ENCODE peak calls at places on chromosomes 12 and 14, in five cellular contexts. X is stimulated activated CD8-positive, alpha-beta memory T cell treated with anti-CD3 and anti-CD28 coated beads, Interleukin-4, amount 100 ng/mL, for 1 hour; F is SK-MEL-5; O is effector CD4-positive, alpha-beta T cell; N is stimulated activated effector memory CD8-positive, alpha-beta T cell treated with anti-CD3 and anti-CD28 coated beads, Interleukin-12 subunit alpha, Interleukin-12 subunit beta, amount 100 ng/mL, for 72 hours. D is an unnamed sample.

GRCh38 chr12:45342171-45342570 is 126.3 kb downstream of the ANO6 start:
- DNase-seq in N (no peak), X (no peak), O (no peak), F (no peak), D (no peak)

GRCh38 chr12:28122756-28123155 is 67.5 kb upstream of the CCDC91 start:
- DNase-seq in N (no peak), O (no peak), F (no peak), X (no peak), D (no peak)

GRCh38 chr12:3962661-3963483 is 89.7 kb upstream of the PARP11 start:
- DNase-seq in F (no peak), O (peak), X (no peak), N (no peak), D (no peak)

GRCh38 chr12:17640615-17641014 is 449.4 kb downstream of the RERGL start:
- DNase-seq in X (no peak), F (no peak), O (no peak), N (no peak), D (no peak)

GRCh38 chr12:57127101-57127709 is 1.1 kb upstream of the LRP1 start:
- DNase-seq in X (no peak), O (peak), F (peak), N (peak), D (peak)

GRCh38 chr12:102197789-102198188 is at the start of gene PMCH:
- DNase-seq in X (no peak), N (no peak), O (no peak), F (no peak), D (no peak)

GRCh38 chr14:72643317-72643801 is 250.5 kb downstream of the DPF3 start:
- DNase-seq in N (no peak), X (no peak), F (peak), O (no peak), D (no peak)

GRCh38 chr12:122126713-122127597 is 47.1 kb downstream of the IL31 start:
- DNase-seq in N (no peak), F (peak), O (no peak), X (no peak), D (peak)

GRCh38 chr14:97719043-97719442 is 921.9 kb downstream of the VRK1 start:
- DNase-seq in F (no peak), O (no peak), N (no peak), X (no peak), D (no peak)

GRCh38 chr14:61564623-61565091 is 130.7 kb upstream of the HIF1A start:
- DNase-seq in X (no peak), F (no peak), O (no peak), N (no peak), D (no peak)

GRCh38 chr14:103847954-103848719 is 762 bp upstream of the PPP1R13B start:
- DNase-seq in O (peak), N (no peak), X (no peak), F (no peak), D (no peak)

GRCh38 chr14:68794130-68794855 is 1.4 kb upstream of the ZFP36L1 start:
- DNase-seq in O (peak), F (peak), N (peak), X (peak), D (peak)

GRCh38 chr12:90024261-90024660 is 315.6 kb upstream of the ATP2B1 start:
- DNase-seq in X (no peak), F (no peak), O (no peak), N (no peak), D (no peak)

GRCh38 chr14:75427126-75427481 is 718 bp upstream of the JDP2 start:
- DNase-seq in F (no peak), X (no peak), N (no peak), O (no peak), D (peak)

GRCh38 chr12:43462080-43462479 is 89.9 kb downstream of the ADAMTS20 start:
- DNase-seq in O (no peak), X (no peak), N (no peak), F (no peak), D (no peak)

GRCh38 chr14:35213869-35214387 is 78.3 kb upstream of the PSMA6 start:
- DNase-seq in O (no peak), F (peak), X (no peak), N (no peak), D (no peak)

GRCh38 chr14:89973234-89973823 is 17.6 kb downstream of the TDP1 start:
- DNase-seq in F (peak), X (no peak), O (peak), N (no peak), D (peak)

GRCh38 chr12:70393787-70394519 is 27.9 kb downstream of the KCNMB4 start:
- DNase-seq in N (no peak), X (no peak), O (no peak), F (no peak), D (peak)

GRCh38 chr12:121810234-121810817 is 6.5 kb downstream of the SETD1B start:
- DNase-seq in O (no peak), N (no peak), X (no peak), F (no peak), D (no peak)

GRCh38 chr12:93039062-93039461 is 110.0 kb upstream of the EEA1 start:
- DNase-seq in F (no peak), X (no peak), O (no peak), N (no peak), D (no peak)